ENCODE peak calls at places on chromosomes 11 and 22, in ten cellular contexts. I, S, T, K, U, H, Y, B, A and E are unnamed samples.
A peak's percentile ranks its signal among the peaks of the same experiment; 100 is the strongest.

GRCh38 chr22:22820626-22821025 is 67.0 kb upstream of the IGLL5 start:
- DNase-seq in K (no peak), I (no peak), H (no peak), B (peak; percentile 79), T (no peak), S (no peak), Y (no peak), A (no peak), U (no peak), E (no peak)

GRCh38 chr11:20026629-20027545 is 133.4 kb downstream of the DBX1 start:
- DNase-seq in K (no peak), A (no peak), I (no peak), U (no peak), S (no peak), H (no peak), Y (peak; percentile 81), T (no peak), B (no peak), E (no peak)

GRCh38 chr11:67213251-67213650 is 53.0 kb upstream of the GRK2 start:
- DNase-seq in B (peak; percentile 52), K (peak; percentile 62), I (no peak), T (peak; percentile 47), S (no peak), Y (no peak), U (no peak), A (no peak), H (no peak), E (no peak)

GRCh38 chr11:116578971-116579687 is 193.7 kb downstream of the BUD13 start:
- DNase-seq in T (no peak), I (no peak), Y (no peak), S (no peak), H (no peak), U (no peak), A (peak; percentile 58), B (no peak), K (no peak), E (no peak)

GRCh38 chr11:1852885-1853284 is at the start of gene LSP1:
- DNase-seq in U (no peak), B (peak; percentile 89), H (peak; percentile 80), T (peak; percentile 65), Y (no peak), I (no peak), A (no peak), K (no peak), S (no peak), E (no peak)

GRCh38 chr11:45662665-45663485 is 2.5 kb downstream of the CHST1 start:
- DNase-seq in S (no peak), B (no peak), H (no peak), Y (no peak), A (peak; percentile 90), I (no peak), T (no peak), K (no peak), U (peak; percentile 94), E (peak; percentile 97)

GRCh38 chr11:61985863-61986262 is 18.4 kb upstream of the FTH1 start:
- DNase-seq in S (no peak), A (no peak), K (no peak), H (no peak), B (no peak), U (peak; percentile 22), I (no peak), T (no peak), Y (peak; percentile 59), E (no peak)

GRCh38 chr22:20109411-20110358 is 6.2 kb upstream of the RANBP1 start:
- DNase-seq in H (no peak), I (no peak), S (no peak), A (no peak), B (no peak), U (no peak), K (no peak), Y (no peak), T (no peak), E (no peak)

GRCh38 chr11:33690290-33691050 is 10.2 kb downstream of the C11orf91 start:
- DNase-seq in I (no peak), A (peak; percentile 91), T (no peak), U (peak; percentile 94), B (no peak), H (no peak), K (no peak), Y (peak; percentile 50), S (peak; percentile 83), E (peak; percentile 97)

GRCh38 chr11:117438371-117439000 is 110.8 kb downstream of the CEP164 start:
- DNase-seq in Y (no peak), A (no peak), H (no peak), B (no peak), I (no peak), T (no peak), U (peak; percentile 4), S (no peak), K (no peak), E (no peak)

GRCh38 chr22:41531736-41532477 is 12.4 kb downstream of the POLR3H start:
- DNase-seq in K (no peak), B (no peak), A (no peak), T (no peak), U (no peak), H (no peak), S (no peak), Y (no peak), I (no peak), E (no peak)

GRCh38 chr11:70326843-70327242 is 56.4 kb downstream of the PPFIA1 start:
- DNase-seq in H (no peak), S (no peak), I (no peak), U (no peak), B (no peak), A (no peak), Y (no peak), K (no peak), T (no peak), E (no peak)

GRCh38 chr22:46262449-46263207 is 515 bp downstream of the PKDREJ start:
- DNase-seq in A (peak; percentile 62), I (no peak), Y (peak; percentile 55), S (no peak), K (no peak), U (peak; percentile 54), T (no peak), H (peak; percentile 71), B (no peak), E (peak; percentile 30)

GRCh38 chr22:46065733-46066454 is 84.4 kb upstream of the PPARA start:
- DNase-seq in K (no peak), A (peak; percentile 33), S (no peak), Y (no peak), T (no peak), U (no peak), B (no peak), I (no peak), H (no peak), E (no peak)

GRCh38 chr11:134228625-134229024 is 4.2 kb downstream of the VPS26B start:
- DNase-seq in T (peak; percentile 32), B (peak; percentile 43), U (no peak), A (peak; percentile 49), H (no peak), S (no peak), I (no peak), Y (no peak), K (no peak), E (no peak)

GRCh38 chr11:115391598-115391997 is 112.6 kb downstream of the CADM1 start:
- DNase-seq in H (no peak), I (no peak), K (no peak), U (no peak), A (no peak), Y (no peak), B (no peak), T (no peak), S (no peak), E (no peak)

GRCh38 chr11:48170840-48171233 is 45.8 kb upstream of the OR4B1 start:
- DNase-seq in B (peak; percentile 6), Y (no peak), T (peak; percentile 16), H (no peak), U (peak; percentile 75), A (no peak), K (peak; percentile 3), S (no peak), I (no peak), E (no peak)